ENCODE peak calls at places on chromosomes 12 and 14, in nine cellular contexts. One of them, this sample, is unnamed.
A peak's percentile ranks its signal among the peaks of the same experiment; 100 is the strongest.

GRCh38 chr12:52074006-52074405 is 4.2 kb downstream of the ATG101 start:
- DNase-seq in activated CD4-positive, alpha-beta T cell treated with anti-CD3 and anti-CD28 coated beads, Interleukin-2, amount 50 U/mL, for 24 hours: no peak
- DNase-seq in heart left ventricle: no peak
- DNase-seq in CD4-positive, alpha-beta T cell: no peak
- DNase-seq in stimulated activated CD8-positive, alpha-beta memory T cell treated with anti-CD3 and anti-CD28 coated beads, Interleukin-15, amount 100 ng/mL, for 1 hour: no peak
- DNase-seq in vagina: no peak
- DNase-seq in LoVo: no peak
- DNase-seq in NCI-H1694: no peak
- DNase-seq in NCI-H345: peak; percentile 17
- DNase-seq in this sample: peak; percentile 76

GRCh38 chr14:70838076-70838475 is 28.8 kb upstream of the MAP3K9 start:
- DNase-seq in activated CD4-positive, alpha-beta T cell treated with anti-CD3 and anti-CD28 coated beads, Interleukin-2, amount 50 U/mL, for 24 hours: no peak
- DNase-seq in heart left ventricle: no peak
- DNase-seq in CD4-positive, alpha-beta T cell: no peak
- DNase-seq in stimulated activated CD8-positive, alpha-beta memory T cell treated with anti-CD3 and anti-CD28 coated beads, Interleukin-15, amount 100 ng/mL, for 1 hour: no peak
- DNase-seq in vagina: no peak
- DNase-seq in LoVo: no peak
- DNase-seq in NCI-H1694: no peak
- DNase-seq in NCI-H345: no peak
- DNase-seq in this sample: no peak

GRCh38 chr14:50530358-50530757 is 2.0 kb downstream of the MAP4K5 start:
- DNase-seq in activated CD4-positive, alpha-beta T cell treated with anti-CD3 and anti-CD28 coated beads, Interleukin-2, amount 50 U/mL, for 24 hours: no peak
- DNase-seq in heart left ventricle: no peak
- DNase-seq in CD4-positive, alpha-beta T cell: no peak
- DNase-seq in stimulated activated CD8-positive, alpha-beta memory T cell treated with anti-CD3 and anti-CD28 coated beads, Interleukin-15, amount 100 ng/mL, for 1 hour: no peak
- DNase-seq in vagina: no peak
- DNase-seq in LoVo: no peak
- DNase-seq in NCI-H1694: no peak
- DNase-seq in NCI-H345: no peak
- DNase-seq in this sample: no peak

GRCh38 chr12:131242741-131243496 is 289.2 kb downstream of the ADGRD1 start:
- DNase-seq in activated CD4-positive, alpha-beta T cell treated with anti-CD3 and anti-CD28 coated beads, Interleukin-2, amount 50 U/mL, for 24 hours: no peak
- DNase-seq in heart left ventricle: peak; percentile 3
- DNase-seq in CD4-positive, alpha-beta T cell: no peak
- DNase-seq in stimulated activated CD8-positive, alpha-beta memory T cell treated with anti-CD3 and anti-CD28 coated beads, Interleukin-15, amount 100 ng/mL, for 1 hour: no peak
- DNase-seq in vagina: no peak
- DNase-seq in LoVo: no peak
- DNase-seq in NCI-H1694: no peak
- DNase-seq in NCI-H345: no peak
- DNase-seq in this sample: peak; percentile 19

GRCh38 chr14:96792581-96792980 is 4.6 kb upstream of the VRK1 start:
- DNase-seq in activated CD4-positive, alpha-beta T cell treated with anti-CD3 and anti-CD28 coated beads, Interleukin-2, amount 50 U/mL, for 24 hours: no peak
- DNase-seq in heart left ventricle: no peak
- DNase-seq in CD4-positive, alpha-beta T cell: no peak
- DNase-seq in stimulated activated CD8-positive, alpha-beta memory T cell treated with anti-CD3 and anti-CD28 coated beads, Interleukin-15, amount 100 ng/mL, for 1 hour: no peak
- DNase-seq in vagina: no peak
- DNase-seq in LoVo: no peak
- DNase-seq in NCI-H1694: no peak
- DNase-seq in NCI-H345: no peak
- DNase-seq in this sample: no peak

GRCh38 chr14:20501346-20501745 is 4.0 kb upstream of the RNASE10 start:
- DNase-seq in activated CD4-positive, alpha-beta T cell treated with anti-CD3 and anti-CD28 coated beads, Interleukin-2, amount 50 U/mL, for 24 hours: no peak
- DNase-seq in heart left ventricle: no peak
- DNase-seq in CD4-positive, alpha-beta T cell: no peak
- DNase-seq in stimulated activated CD8-positive, alpha-beta memory T cell treated with anti-CD3 and anti-CD28 coated beads, Interleukin-15, amount 100 ng/mL, for 1 hour: no peak
- DNase-seq in vagina: no peak
- DNase-seq in LoVo: no peak
- DNase-seq in NCI-H1694: no peak
- DNase-seq in NCI-H345: no peak
- DNase-seq in this sample: no peak

GRCh38 chr14:92951912-92952471 is 29.0 kb downstream of the CHGA start:
- DNase-seq in activated CD4-positive, alpha-beta T cell treated with anti-CD3 and anti-CD28 coated beads, Interleukin-2, amount 50 U/mL, for 24 hours: peak; percentile 74
- DNase-seq in heart left ventricle: peak; percentile 74
- DNase-seq in CD4-positive, alpha-beta T cell: peak; percentile 71
- DNase-seq in stimulated activated CD8-positive, alpha-beta memory T cell treated with anti-CD3 and anti-CD28 coated beads, Interleukin-15, amount 100 ng/mL, for 1 hour: peak; percentile 61
- DNase-seq in vagina: no peak
- DNase-seq in LoVo: peak; percentile 54
- DNase-seq in NCI-H1694: peak; percentile 87
- DNase-seq in NCI-H345: peak; percentile 74
- DNase-seq in this sample: peak; percentile 86

GRCh38 chr12:110330544-110330943 is 49.5 kb downstream of the ATP2A2 start:
- DNase-seq in activated CD4-positive, alpha-beta T cell treated with anti-CD3 and anti-CD28 coated beads, Interleukin-2, amount 50 U/mL, for 24 hours: no peak
- DNase-seq in heart left ventricle: no peak
- DNase-seq in CD4-positive, alpha-beta T cell: no peak
- DNase-seq in stimulated activated CD8-positive, alpha-beta memory T cell treated with anti-CD3 and anti-CD28 coated beads, Interleukin-15, amount 100 ng/mL, for 1 hour: no peak
- DNase-seq in vagina: no peak
- DNase-seq in LoVo: no peak
- DNase-seq in NCI-H1694: no peak
- DNase-seq in NCI-H345: no peak
- DNase-seq in this sample: no peak

This sample was measured in aorta.